ENCODE peak calls at places on chromosomes 12 and 14, in four cellular contexts. G is HepG2, R is GM12878, X is H1. W is an unnamed sample. For H3K4me1, the result is how much of the 10 kb centered on the place peaks cover.

GRCh38 chr14:72965249-72965648 is 39.0 kb downstream of the DCAF4 start:
- DNase-seq in G (peak), R (no peak), X (no peak), W (no peak)

GRCh38 chr14:32230695-32231280 is 27.7 kb upstream of the RNU6-8 start:
- DNase-seq in G (no peak), R (no peak), X (no peak), W (no peak)

GRCh38 chr12:68944296-68945076 is 11.5 kb upstream of the CPM start:
- DNase-seq in G (no peak), R (no peak), X (no peak), W (no peak)

GRCh38 chr12:87935216-87935615 is 94.0 kb downstream of the C12orf50 start:
- DNase-seq in G (no peak), R (no peak), X (no peak), W (no peak)

GRCh38 chr14:55586411-55586810 is 6.4 kb downstream of the KTN1 start:
- DNase-seq in G (no peak), R (no peak), X (no peak), W (no peak)

GRCh38 chr12:22275847-22276246 is 58.7 kb downstream of the ST8SIA1 start:
- DNase-seq in G (no peak), R (no peak), X (no peak), W (peak)

GRCh38 chr14:22448035-22448904 is 140.8 kb downstream of the DAD1 start:
- DNase-seq in G (no peak), R (no peak), X (no peak), W (no peak)

GRCh38 chr14:54374117-54374884 is 22.5 kb upstream of the CDKN3 start:
- DNase-seq in G (peak), R (no peak), X (peak), W (no peak)

GRCh38 chr12:51591020-51591901 is at the start of gene SCN8A:
- DNase-seq in G (no peak), R (no peak), X (peak), W (peak)

GRCh38 chr14:54209501-54210231 is 187.1 kb upstream of the CDKN3 start:
- DNase-seq in G (no peak), R (no peak), X (no peak), W (no peak)

GRCh38 chr14:83478741-83479140 is 1945.1 kb upstream of the SEL1L start:
- DNase-seq in G (no peak), R (no peak), X (no peak), W (no peak)

GRCh38 chr14:55448146-55448614 is 7.8 kb upstream of the TBPL2 start:
- DNase-seq in G (no peak), R (no peak), X (no peak), W (no peak)

GRCh38 chr12:94286580-94287244 is 138.3 kb downstream of the PLXNC1 start:
- DNase-seq in G (no peak), R (no peak), X (peak), W (no peak)

GRCh38 chr14:94423465-94424056 is 29.0 kb downstream of the SERPINA11 start:
- DNase-seq in G (peak), R (peak), X (peak), W (peak)

GRCh38 chr14:54809767-54810166 is 92.9 kb downstream of the GCH1 start:
- DNase-seq in G (no peak), R (no peak), X (no peak), W (no peak)

GRCh38 chr14:92903359-92903758 is 19.6 kb upstream of the CHGA start:
- DNase-seq in G (no peak), R (no peak), X (no peak), W (no peak)

GRCh38 chr14:61213116-61213720 is 67.9 kb downstream of the TMEM30B start:
- DNase-seq in G (no peak), R (no peak), X (no peak), W (no peak)

GRCh38 chr14:32572867-32573149 is 243.7 kb downstream of the AKAP6 start:
- DNase-seq in G (no peak), R (no peak), X (no peak), W (no peak)

GRCh38 chr14:38056270-38056669 is 151.4 kb upstream of the SSTR1 start:
- DNase-seq in G (no peak), R (no peak), X (no peak), W (no peak)

GRCh38 chr14:79016828-79017505 is 846.8 kb downstream of the NRXN3 start:
- DNase-seq in G (peak), R (no peak), X (no peak), W (no peak)

GRCh38 chr14:32430326-32430725 is 101.2 kb downstream of the AKAP6 start:
- DNase-seq in G (no peak), R (no peak), X (no peak), W (no peak)

GRCh38 chr12:132318618-132319033 is 10.8 kb downstream of the GALNT9 start:
- DNase-seq in G (no peak), R (no peak), X (no peak), W (no peak)

GRCh38 chr14:90281261-90281660 is 24.9 kb downstream of the PSMC1 start:
- DNase-seq in G (no peak), R (no peak), X (no peak), W (no peak)

GRCh38 chr14:67610491-67610890 is 9.2 kb upstream of the ARG2 start:
- DNase-seq in G (no peak), R (no peak), X (no peak), W (no peak)

GRCh38 chr12:9673404-9674225 is 4.1 kb downstream of the CLEC2D start:
- DNase-seq in G (peak), R (no peak), X (no peak), W (peak)

GRCh38 chr14:91229743-91230200 is 14.7 kb downstream of the GPR68 start:
- DNase-seq in G (no peak), R (peak), X (no peak), W (no peak)

GRCh38 chr12:54390668-54391551 is 6.4 kb upstream of the ZNF385A start:
- DNase-seq in G (no peak), R (no peak), X (peak), W (peak)

GRCh38 chr14:59919582-59920377 is at the start of gene LRRC9:
- DNase-seq in G (peak), R (no peak), X (peak), W (peak)

GRCh38 chr12:88944403-88944802 is 364.1 kb upstream of the KITLG start:
- DNase-seq in G (peak), R (no peak), X (no peak), W (no peak)

GRCh38 chr12:42039146-42039545 is 105.5 kb downstream of the GXYLT1 start:
- DNase-seq in G (no peak), R (no peak), X (no peak), W (no peak)

GRCh38 chr12:25615119-25615518 is 62.0 kb upstream of the LMNTD1 start:
- DNase-seq in G (no peak), R (no peak), X (no peak), W (no peak)

GRCh38 chr12:122944588-122944987 is 21.7 kb downstream of the ABCB9 start:
- DNase-seq in G (peak), R (no peak), X (no peak), W (no peak)

GRCh38 chr14:103378042-103378854 is 7.0 kb upstream of the MARK3 start:
- DNase-seq in G (peak), R (no peak), X (no peak), W (no peak)

GRCh38 chr14:53295985-53296582 is 143.0 kb upstream of the DDHD1 start:
- DNase-seq in G (peak), R (no peak), X (no peak), W (peak)

GRCh38 chr14:24804813-24805212 is 170.8 kb upstream of the GZMB start:
- DNase-seq in G (peak), R (no peak), X (no peak), W (no peak)

GRCh38 chr12:944201-944600 is 5.3 kb downstream of the RAD52 start:
- DNase-seq in G (no peak), R (no peak), X (no peak), W (no peak)

DNA sequence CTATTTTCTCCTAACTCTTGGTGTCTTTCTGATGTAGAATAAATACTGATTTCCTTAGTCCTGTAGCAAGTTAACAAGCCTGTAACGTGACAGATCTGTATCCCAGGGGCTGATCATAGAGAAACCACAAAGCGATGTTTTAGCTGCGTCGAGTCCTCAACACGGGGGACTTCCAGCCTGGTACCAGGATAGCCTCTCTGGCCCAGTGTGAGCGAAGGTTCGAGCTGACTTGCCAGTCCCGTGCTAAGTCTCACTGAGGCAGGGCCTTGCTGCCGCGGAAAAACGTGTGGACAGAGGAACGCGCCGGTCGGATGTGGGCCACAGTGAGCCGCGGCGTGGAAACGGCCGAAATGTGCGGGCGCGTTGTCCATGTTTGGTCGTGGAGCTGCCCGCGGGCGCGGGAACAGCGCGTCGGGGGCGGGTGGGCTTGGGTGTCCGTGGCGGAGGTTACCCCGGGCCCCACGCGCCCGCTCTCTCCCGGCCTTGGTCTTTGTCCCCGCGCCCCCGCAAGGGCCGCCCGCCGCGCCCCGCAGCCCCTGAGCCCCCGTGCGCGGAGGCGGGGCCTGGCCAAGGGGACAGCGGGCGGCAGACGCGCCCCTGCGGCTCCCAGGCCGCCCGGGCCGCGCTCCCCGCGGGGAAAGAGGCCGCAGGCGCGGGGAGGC is 531 bp upstream of the EML1 start:
- DNase-seq in G (no peak), R (no peak), X (no peak), W (no peak)
- H3K4me1 ChIP-seq in G (under half), R (under half), X (under half), W (under half)

GRCh38 chr14:36258241-36258640 is 62.2 kb downstream of the MBIP start:
- DNase-seq in G (no peak), R (no peak), X (no peak), W (no peak)

GRCh38 chr14:36260970-36261640 is 59.3 kb downstream of the MBIP start:
- DNase-seq in G (no peak), R (no peak), X (no peak), W (no peak)

GRCh38 chr14:36254020-36254614 is 66.3 kb downstream of the MBIP start:
- DNase-seq in G (peak), R (no peak), X (peak), W (no peak)

GRCh38 chr14:36256131-36256801 is 64.2 kb downstream of the MBIP start:
- DNase-seq in G (no peak), R (no peak), X (no peak), W (no peak)
- TF ChIP-seq ZNF274 in G (no peak), R (no peak), X (no peak), W (no peak)

GRCh38 chr14:100223332-100224171 is 15.4 kb upstream of the YY1 start:
- DNase-seq in G (peak), R (no peak), X (no peak), W (no peak)

GRCh38 chr14:100224229-100224628 is 14.7 kb upstream of the YY1 start:
- DNase-seq in G (no peak), R (no peak), X (no peak), W (no peak)

GRCh38 chr14:100222219-100223093 is 16.5 kb upstream of the YY1 start:
- DNase-seq in G (no peak), R (no peak), X (no peak), W (no peak)

GRCh38 chr14:100221419-100222218 is 17.3 kb upstream of the YY1 start:
- DNase-seq in G (peak), R (no peak), X (peak), W (no peak)

GRCh38 chr14:100225169-100225568 is 13.8 kb upstream of the YY1 start:
- DNase-seq in G (no peak), R (no peak), X (no peak), W (no peak)
- TF ChIP-seq SUZ12 in G (no peak), R (no peak), X (no peak), W (no peak)

DNA sequence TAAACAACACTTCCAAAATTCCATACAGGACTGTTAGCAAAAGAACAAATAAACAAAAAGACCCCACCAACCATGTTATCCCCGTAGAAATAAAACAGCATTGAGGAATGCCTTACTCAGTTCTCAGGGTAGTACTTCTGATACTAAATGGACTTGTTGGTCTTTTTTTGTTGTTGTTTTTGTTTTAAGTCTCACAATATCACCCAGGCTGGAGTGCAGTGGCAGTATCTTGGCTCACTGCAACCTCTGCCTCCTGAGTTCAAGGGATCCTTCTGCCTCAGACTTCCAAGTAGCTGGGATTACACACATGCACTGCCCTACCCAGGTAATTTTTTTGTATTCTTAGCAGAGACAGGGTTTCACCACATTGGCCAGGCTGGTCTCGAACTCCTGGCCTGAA is 17.1 kb downstream of the HNRNPC start:
- DNase-seq in G (no peak), R (no peak), X (no peak), W (no peak)
- H3K4me1 ChIP-seq in G (half or more), R (under half), X (under half), W (under half)

DNA sequence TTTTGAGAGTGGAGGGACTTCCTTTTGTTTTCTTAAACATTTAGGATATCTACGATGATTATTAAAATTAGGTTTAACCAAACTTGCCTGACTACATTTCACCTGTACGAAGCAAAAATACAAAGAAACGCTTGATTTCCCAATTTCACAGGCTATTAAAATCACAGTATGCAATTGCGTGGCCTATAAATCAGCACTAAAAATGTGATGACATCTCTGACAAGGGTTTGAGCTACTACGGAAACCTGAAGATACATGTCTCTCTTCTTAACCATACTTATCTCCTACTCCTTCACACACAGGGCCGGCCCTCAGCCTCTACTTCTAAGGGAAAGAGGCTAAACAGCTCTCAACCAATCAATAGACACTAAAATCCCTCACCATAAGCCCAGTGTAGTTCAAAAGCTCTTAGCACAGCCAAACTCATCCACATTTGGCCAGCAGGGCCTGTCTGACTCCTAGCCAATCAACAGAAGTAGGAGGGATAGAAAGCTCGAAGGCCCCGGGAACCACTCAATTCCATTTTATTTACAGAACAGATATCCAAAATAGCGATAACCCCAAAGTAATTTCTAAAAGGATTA is 137.3 kb downstream of the FOXN3 start:
- DNase-seq in G (no peak), R (no peak), X (no peak), W (no peak)
- TF ChIP-seq ZNF274 in G (no peak), R (no peak), X (no peak), W (no peak)

DNA sequence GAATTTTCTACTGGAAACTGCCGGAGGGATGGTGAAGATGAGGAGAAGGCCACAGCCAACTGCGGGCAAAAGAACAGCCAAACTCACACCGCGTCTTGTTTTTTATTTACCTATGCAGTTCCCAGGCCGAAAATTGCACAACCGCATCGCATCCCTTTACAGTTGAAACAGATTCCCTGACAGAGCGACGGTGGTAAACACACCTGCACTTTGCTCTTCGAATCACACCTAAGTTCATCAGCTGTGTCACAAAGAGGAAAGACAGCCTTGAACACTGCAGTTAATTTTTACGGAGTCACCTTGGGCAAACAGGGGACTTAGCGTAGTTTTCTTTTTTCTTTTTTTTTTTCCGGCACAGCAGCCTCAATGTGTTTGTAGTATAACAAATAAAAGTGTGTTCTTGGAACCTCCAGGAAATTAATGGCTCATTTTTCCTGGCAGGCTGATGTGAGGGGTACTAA is 272.0 kb upstream of the DIO3 start:
- DNase-seq in G (peak), R (no peak), X (no peak), W (no peak)
- TF ChIP-seq SUZ12 in G (no peak), R (no peak), X (no peak), W (no peak)

DNA sequence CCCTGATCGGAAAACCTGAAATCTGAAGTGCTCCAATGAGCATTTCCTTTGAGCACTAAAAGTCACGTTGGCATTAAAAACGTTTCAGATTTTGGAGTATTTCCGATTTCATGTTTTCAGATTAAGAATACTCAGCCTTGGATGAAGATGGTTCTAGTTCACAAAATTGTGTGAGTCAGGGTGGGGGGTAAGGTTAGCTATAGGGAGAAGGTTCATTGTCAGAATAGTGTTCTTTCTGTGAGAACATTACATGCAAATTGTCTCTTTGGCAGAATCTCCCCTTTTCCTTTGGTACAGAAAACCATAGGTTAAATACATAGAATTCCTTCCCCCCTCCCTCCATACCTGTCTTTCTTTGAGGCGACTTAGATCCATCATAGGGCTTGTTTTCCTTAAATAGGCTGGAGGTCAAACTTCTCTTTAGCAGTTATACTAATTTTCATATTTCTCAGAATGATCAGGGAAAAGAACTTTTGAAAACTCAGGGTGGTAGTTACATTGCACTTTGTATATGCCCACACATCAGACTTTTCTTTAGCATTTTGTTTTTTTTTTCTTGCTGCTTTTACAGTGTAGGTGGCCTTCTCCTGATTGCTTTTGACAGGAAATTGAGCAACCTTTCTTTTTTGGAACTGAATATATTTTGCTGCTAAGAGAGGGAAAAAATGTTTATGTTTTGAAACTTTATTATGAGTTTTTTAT is 503.5 kb downstream of the PCNX1 start:
- DNase-seq in G (no peak), R (no peak), X (no peak), W (no peak)
- H3K4me1 ChIP-seq in G (under half), R (under half), X (under half), W (under half)

DNA sequence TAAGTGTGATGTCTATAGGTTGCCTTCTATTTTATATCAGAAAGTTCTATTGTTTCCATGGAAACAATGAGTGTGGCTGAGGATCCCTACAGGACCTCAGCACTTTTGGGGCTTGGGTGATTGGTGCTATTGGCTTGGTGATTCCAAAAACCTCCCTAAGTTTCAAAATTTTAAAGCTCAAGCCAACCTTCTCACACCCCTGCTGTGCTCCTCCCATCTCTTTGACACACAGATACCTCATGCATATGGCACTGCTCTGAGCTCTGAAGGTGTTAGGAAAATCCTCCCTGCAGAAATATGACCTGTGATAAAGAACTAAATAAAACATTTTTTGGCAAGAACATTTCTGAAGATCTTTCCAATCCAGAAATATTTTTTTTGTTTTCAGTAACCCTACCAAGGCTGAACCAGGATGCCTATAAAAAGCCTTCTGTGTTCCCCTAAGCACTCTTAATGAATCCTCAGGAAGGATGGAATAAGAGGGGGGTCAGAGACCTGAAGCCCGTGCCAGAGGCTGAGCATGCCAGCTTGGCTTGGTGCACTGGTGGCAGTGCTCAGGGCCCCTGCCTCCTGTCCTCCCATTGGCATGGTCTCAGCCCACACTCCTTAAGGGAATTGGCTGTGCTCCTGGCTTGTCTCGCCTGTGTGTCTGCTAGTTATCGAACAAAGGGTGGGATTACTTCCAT is 132.5 kb upstream of the EEA1 start:
- DNase-seq in G (no peak), R (no peak), X (no peak), W (no peak)
- TF ChIP-seq ZNF274 in G (no peak), R (no peak), X (no peak), W (no peak)

W was measured in NT2/D1.